ENCODE peak calls at places on chromosome 1, in eight cellular contexts. K is brain microvascular endothelial cell, Q is fibroblast of lung, J is left lung, W is ovary, T is bronchial epithelial cell, M is IMR-90, V is neural progenitor cell. Z is an unnamed sample.
A peak's percentile ranks its signal among the peaks of the same experiment; 100 is the strongest.

GRCh38 chr1:226532553-226532952 is 16.0 kb upstream of the STUM start:
- DNase-seq in J (no peak), K (no peak), M (no peak), V (peak; percentile 76), W (no peak), Q (no peak), T (no peak), Z (no peak)

GRCh38 chr1:222045816-222046215 is 303.9 kb upstream of the DUSP10 start:
- DNase-seq in T (no peak), K (no peak), J (no peak), W (no peak), V (no peak), M (no peak), Q (no peak), Z (no peak)

GRCh38 chr1:96521994-96522760 is 199.4 kb upstream of the PTBP2 start:
- DNase-seq in W (no peak), M (peak; percentile 61), Q (no peak), K (peak; percentile 16), J (no peak), V (no peak), T (peak; percentile 47), Z (no peak)

GRCh38 chr1:45887156-45887842 is 83.9 kb downstream of the MAST2 start:
- DNase-seq in Q (no peak), J (no peak), V (no peak), T (no peak), M (no peak), W (no peak), K (no peak), Z (no peak)

GRCh38 chr1:2604156-2604853 is 17.7 kb downstream of the PRXL2B start:
- DNase-seq in V (no peak), M (no peak), J (no peak), W (no peak), T (no peak), K (no peak), Q (no peak), Z (no peak)

GRCh38 chr1:228882785-228883450 is 147.6 kb downstream of the RHOU start:
- DNase-seq in J (no peak), K (no peak), Q (no peak), M (no peak), W (no peak), V (no peak), T (no peak), Z (no peak)

GRCh38 chr1:160746870-160747500 is 7.9 kb downstream of the SLAMF7 start:
- DNase-seq in V (no peak), T (no peak), W (no peak), K (no peak), J (no peak), M (no peak), Q (no peak), Z (no peak)

GRCh38 chr1:230191079-230191478 is 124.0 kb downstream of the GALNT2 start:
- DNase-seq in T (no peak), J (peak; percentile 72), Q (peak; percentile 87), K (peak; percentile 83), W (peak; percentile 77), V (no peak), M (peak; percentile 74), Z (no peak)

GRCh38 chr1:58983159-58983558 is 199.3 kb upstream of the JUN start:
- DNase-seq in W (no peak), V (no peak), M (peak; percentile 4), K (no peak), T (no peak), Q (no peak), J (no peak), Z (no peak)

GRCh38 chr1:203672354-203672753 is 45.7 kb downstream of the ATP2B4 start:
- DNase-seq in Q (peak; percentile 89), W (peak; percentile 63), K (peak; percentile 76), J (peak; percentile 54), M (peak; percentile 88), V (peak; percentile 28), T (no peak), Z (no peak)

GRCh38 chr1:153288634-153289275 is 24.0 kb downstream of the PGLYRP3 start:
- DNase-seq in M (no peak), W (no peak), Q (no peak), V (no peak), K (no peak), J (no peak), T (peak; percentile 86), Z (peak; percentile 23)

GRCh38 chr1:109763646-109764415 is at the start of gene EPS8L3:
- DNase-seq in V (no peak), J (peak; percentile 26), Q (no peak), W (peak; percentile 19), M (no peak), T (no peak), K (no peak), Z (no peak)

GRCh38 chr1:3695326-3696217 is 43.3 kb downstream of the TP73 start:
- DNase-seq in M (peak; percentile 4), J (no peak), T (no peak), W (peak; percentile 28), K (peak; percentile 23), Q (peak; percentile 8), V (peak; percentile 77), Z (peak; percentile 45)
- TF ChIP-seq CTCF in M (peak; percentile 57), J (peak; percentile 84), T (peak; percentile 88), W (peak; percentile 25), K (peak; percentile 89), Q (peak; percentile 61), V (peak; percentile 76), Z (peak; percentile 70)

GRCh38 chr1:200034821-200035396 is 7.4 kb downstream of the NR5A2 start:
- DNase-seq in J (no peak), Q (peak; percentile 48), M (peak; percentile 31), K (no peak), W (no peak), T (peak; percentile 28), V (peak; percentile 80), Z (no peak)
- H3K4me3 ChIP-seq in J (no peak overlapping the region), Q (peak overlapping the region; percentile 55), M (peak overlapping the region; percentile 10), K (peak overlapping the region; percentile 22), W (no peak overlapping the region), T (no peak overlapping the region), V (peak overlapping the region; percentile 32), Z (no peak overlapping the region)

DNA sequence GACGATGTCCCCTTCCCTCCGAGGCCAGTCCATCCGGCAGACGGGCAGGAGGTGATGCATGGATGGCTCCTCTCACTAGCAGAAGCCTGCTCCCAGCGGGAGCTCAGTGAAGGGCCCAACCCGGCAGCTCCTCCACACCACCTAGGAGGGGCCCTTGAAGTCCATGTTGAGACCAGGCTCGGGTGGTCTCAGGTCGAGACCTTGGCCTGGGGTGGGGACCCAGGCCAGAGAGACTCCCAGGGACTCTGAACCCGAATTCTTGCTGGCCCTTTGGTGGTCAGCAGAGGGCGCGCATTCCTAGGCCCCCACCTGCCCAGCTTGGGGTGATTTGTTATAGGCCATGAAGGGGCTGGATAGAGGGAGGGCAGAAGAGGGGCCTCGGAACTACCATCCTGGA is 642 bp upstream of the NT5C1A start:
- DNase-seq in M (no peak), T (no peak), W (no peak), V (peak; percentile 63), J (no peak), Q (no peak), K (no peak), Z (peak; percentile 49)
- TF ChIP-seq CTCF in M (peak; percentile 38), T (peak; percentile 53), W (no peak), V (peak; percentile 79), J (no peak), Q (peak; percentile 17), K (peak; percentile 77), Z (peak; percentile 76)

GRCh38 chr1:10692401-10693021 is 103.9 kb downstream of the CASZ1 start:
- DNase-seq in V (peak; percentile 57), T (peak; percentile 43), W (no peak), M (no peak), J (peak; percentile 64), K (no peak), Q (no peak), Z (peak; percentile 84)
- H3K4me3 ChIP-seq in V (no peak overlapping the region), T (no peak overlapping the region), W (no peak overlapping the region), M (no peak overlapping the region), J (peak overlapping the region; percentile 79), K (no peak overlapping the region), Q (no peak overlapping the region), Z (peak overlapping the region; percentile 63)

DNA sequence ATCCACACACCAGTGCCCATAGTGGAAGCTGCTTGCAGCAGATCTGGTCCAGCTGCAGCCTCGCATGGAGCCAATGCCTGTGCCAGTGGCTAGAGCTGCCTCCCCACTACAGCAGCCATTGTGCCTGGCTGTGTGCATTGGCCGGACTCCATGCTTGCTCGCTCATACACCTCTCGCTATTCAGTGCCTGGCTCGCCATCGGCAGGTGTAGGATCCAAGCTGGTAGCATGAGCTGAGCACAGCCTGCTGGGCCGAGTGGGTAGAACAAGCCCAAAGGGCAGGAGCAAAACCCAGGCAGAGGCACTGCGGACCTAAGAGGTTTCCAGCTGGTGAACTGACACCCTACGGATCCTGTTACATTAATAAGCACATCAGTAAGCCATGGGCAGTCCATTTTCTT is 1184.1 kb downstream of the AMY1C start:
- DNase-seq in W (no peak), M (no peak), K (no peak), J (no peak), T (no peak), Q (no peak), V (no peak), Z (peak; percentile 13)
- TF ChIP-seq CTCF in W (no peak), M (no peak), K (no peak), J (no peak), T (no peak), Q (no peak), V (no peak), Z (no peak)

GRCh38 chr1:240100351-240100750 is 8.7 kb downstream of the FMN2 start:
- DNase-seq in M (peak; percentile 55), J (no peak), W (no peak), V (no peak), Q (no peak), K (no peak), T (no peak), Z (no peak)

GRCh38 chr1:240099748-240100147 is 8.1 kb downstream of the FMN2 start:
- DNase-seq in W (no peak), M (no peak), T (no peak), V (no peak), J (no peak), K (no peak), Q (no peak), Z (no peak)

GRCh38 chr1:240099329-240099728 is 7.6 kb downstream of the FMN2 start:
- DNase-seq in K (no peak), T (no peak), V (no peak), Q (no peak), W (no peak), M (no peak), J (no peak), Z (no peak)

GRCh38 chr1:240101737-240102136 is 10.1 kb downstream of the FMN2 start:
- DNase-seq in T (no peak), J (no peak), W (no peak), V (no peak), Q (no peak), M (no peak), K (no peak), Z (no peak)

GRCh38 chr1:240101306-240101705 is 9.6 kb downstream of the FMN2 start:
- DNase-seq in K (no peak), J (no peak), M (no peak), V (no peak), W (no peak), T (no peak), Q (no peak), Z (no peak)
- H3K4me3 ChIP-seq in K (no peak overlapping the region), J (no peak overlapping the region), M (no peak overlapping the region), V (no peak overlapping the region), W (no peak overlapping the region), T (no peak overlapping the region), Q (no peak overlapping the region), Z (no peak overlapping the region)

GRCh38 chr1:32612189-32612881 is 38.0 kb downstream of the ZBTB8OS start:
- DNase-seq in W (peak; percentile 55), Q (peak; percentile 60), J (peak; percentile 91), T (peak; percentile 57), V (peak; percentile 91), K (peak; percentile 72), M (peak; percentile 51), Z (peak; percentile 75)
- TF ChIP-seq CTCF in W (peak; percentile 36), Q (peak; percentile 24), J (peak; percentile 37), T (peak; percentile 29), V (no peak), K (peak; percentile 24), M (no peak), Z (peak; percentile 12)